ENCODE peak calls at places on chromosomes 5 and 9, in five cellular contexts. One of them, this sample, is unnamed.

GRCh38 chr5:153551537-153552079 is 61.1 kb downstream of the GRIA1 start:
- DNase-seq in cardiac muscle cell: peak; percentile 88
- DNase-seq in chondrocyte: no peak
- DNase-seq in uterus: no peak
- DNase-seq in T follicular helper cell: no peak
- DNase-seq in this sample: peak; percentile 73

GRCh38 chr9:71592400-71592799 is 175.9 kb downstream of the CEMIP2 start:
- DNase-seq in cardiac muscle cell: no peak
- DNase-seq in chondrocyte: no peak
- DNase-seq in uterus: no peak
- DNase-seq in T follicular helper cell: no peak
- DNase-seq in this sample: no peak

GRCh38 chr5:150538007-150538917 is 30.3 kb downstream of the NDST1 start:
- DNase-seq in cardiac muscle cell: peak; percentile 36
- DNase-seq in chondrocyte: no peak
- DNase-seq in uterus: no peak
- DNase-seq in T follicular helper cell: no peak
- DNase-seq in this sample: no peak

GRCh38 chr5:2755371-2755715 is 3.9 kb upstream of the IRX2 start:
- DNase-seq in cardiac muscle cell: no peak
- DNase-seq in chondrocyte: no peak
- DNase-seq in uterus: no peak
- DNase-seq in T follicular helper cell: no peak
- DNase-seq in this sample: no peak

GRCh38 chr9:85744481-85744880 is 2.7 kb upstream of the AGTPBP1 start:
- DNase-seq in cardiac muscle cell: no peak
- DNase-seq in chondrocyte: no peak
- DNase-seq in uterus: no peak
- DNase-seq in T follicular helper cell: no peak
- DNase-seq in this sample: no peak

GRCh38 chr5:95281211-95281610 is 3.7 kb downstream of the MCTP1 start:
- DNase-seq in cardiac muscle cell: peak; percentile 5
- DNase-seq in chondrocyte: no peak
- DNase-seq in uterus: no peak
- DNase-seq in T follicular helper cell: no peak
- DNase-seq in this sample: no peak

GRCh38 chr9:89749500-89750116 is 144.8 kb downstream of the GADD45G start:
- DNase-seq in cardiac muscle cell: peak; percentile 23
- DNase-seq in chondrocyte: no peak
- DNase-seq in uterus: no peak
- DNase-seq in T follicular helper cell: no peak
- DNase-seq in this sample: no peak

GRCh38 chr9:70159630-70160029 is 99.1 kb upstream of the SMC5 start:
- DNase-seq in cardiac muscle cell: no peak
- DNase-seq in chondrocyte: no peak
- DNase-seq in uterus: no peak
- DNase-seq in T follicular helper cell: no peak
- DNase-seq in this sample: no peak

GRCh38 chr5:134125195-134126015 is 10.9 kb downstream of the TCF7 start:
- DNase-seq in cardiac muscle cell: peak; percentile 57
- DNase-seq in chondrocyte: no peak
- DNase-seq in uterus: peak; percentile 62
- DNase-seq in T follicular helper cell: no peak
- DNase-seq in this sample: no peak

GRCh38 chr5:145157841-145158240 is 677.3 kb downstream of the PRELID2 start:
- DNase-seq in cardiac muscle cell: peak; percentile 11
- DNase-seq in chondrocyte: no peak
- DNase-seq in uterus: no peak
- DNase-seq in T follicular helper cell: no peak
- DNase-seq in this sample: no peak

GRCh38 chr9:107390806-107391205 is 98.8 kb downstream of the KLF4 start:
- DNase-seq in cardiac muscle cell: no peak
- DNase-seq in chondrocyte: no peak
- DNase-seq in uterus: no peak
- DNase-seq in T follicular helper cell: no peak
- DNase-seq in this sample: no peak

GRCh38 chr5:134445841-134446818 is 34.4 kb upstream of the CDKN2AIPNL start:
- DNase-seq in cardiac muscle cell: no peak
- DNase-seq in chondrocyte: no peak
- DNase-seq in uterus: no peak
- DNase-seq in T follicular helper cell: no peak
- DNase-seq in this sample: no peak

GRCh38 chr5:74945561-74946165 is 79.5 kb upstream of the FAM169A start:
- DNase-seq in cardiac muscle cell: no peak
- DNase-seq in chondrocyte: no peak
- DNase-seq in uterus: no peak
- DNase-seq in T follicular helper cell: no peak
- DNase-seq in this sample: no peak

GRCh38 chr9:38061326-38061947 is 7.6 kb downstream of the SHB start:
- DNase-seq in cardiac muscle cell: no peak
- DNase-seq in chondrocyte: no peak
- DNase-seq in uterus: no peak
- DNase-seq in T follicular helper cell: no peak
- DNase-seq in this sample: no peak

GRCh38 chr9:108580021-108580439 is 275.8 kb downstream of the ACTL7B start:
- DNase-seq in cardiac muscle cell: peak; percentile 41
- DNase-seq in chondrocyte: no peak
- DNase-seq in uterus: no peak
- DNase-seq in T follicular helper cell: no peak
- DNase-seq in this sample: peak; percentile 85

GRCh38 chr5:80231243-80231642 is 24.6 kb downstream of the SERINC5 start:
- DNase-seq in cardiac muscle cell: no peak
- DNase-seq in chondrocyte: no peak
- DNase-seq in uterus: no peak
- DNase-seq in T follicular helper cell: no peak
- DNase-seq in this sample: no peak

GRCh38 chr5:173851595-173852248 is 36.4 kb upstream of the CPEB4 start:
- DNase-seq in cardiac muscle cell: no peak
- DNase-seq in chondrocyte: no peak
- DNase-seq in uterus: no peak
- DNase-seq in T follicular helper cell: no peak
- DNase-seq in this sample: no peak

GRCh38 chr9:16058131-16058549 is 505.3 kb downstream of the CCDC171 start:
- DNase-seq in cardiac muscle cell: peak; percentile 37
- DNase-seq in chondrocyte: no peak
- DNase-seq in uterus: no peak
- DNase-seq in T follicular helper cell: no peak
- DNase-seq in this sample: no peak

GRCh38 chr5:177469061-177469628 is 4.3 kb downstream of the DBN1 start:
- DNase-seq in cardiac muscle cell: no peak
- DNase-seq in chondrocyte: no peak
- DNase-seq in uterus: no peak
- DNase-seq in T follicular helper cell: no peak
- DNase-seq in this sample: no peak

GRCh38 chr5:149894237-149894636 is 50.4 kb downstream of the PDE6A start:
- DNase-seq in cardiac muscle cell: no peak
- DNase-seq in chondrocyte: no peak
- DNase-seq in uterus: no peak
- DNase-seq in T follicular helper cell: no peak
- DNase-seq in this sample: no peak

GRCh38 chr5:138230261-138230660 is 17.1 kb upstream of the CDC23 start:
- DNase-seq in cardiac muscle cell: peak; percentile 55
- DNase-seq in chondrocyte: no peak
- DNase-seq in uterus: no peak
- DNase-seq in T follicular helper cell: no peak
- DNase-seq in this sample: no peak

GRCh38 chr9:133715866-133716563 is 22.1 kb downstream of the SARDH start:
- DNase-seq in cardiac muscle cell: peak; percentile 66
- DNase-seq in chondrocyte: peak; percentile 90
- DNase-seq in uterus: peak; percentile 42
- DNase-seq in T follicular helper cell: no peak
- DNase-seq in this sample: peak; percentile 64

This sample was measured in RWPE2.